ENCODE peak calls at places on chromosomes 11 and 22, in four cellular contexts. One of them, this sample, is unnamed.

GRCh38 chr11:36062796-36063380 is 119.0 kb downstream of the LDLRAD3 start:
- DNase-seq in astrocyte: no peak
- DNase-seq in GM12878: no peak
- DNase-seq in DND-41: no peak
- DNase-seq in this sample: no peak

GRCh38 chr22:30344447-30345200 is 12.1 kb downstream of the SF3A1 start:
- DNase-seq in astrocyte: no peak
- DNase-seq in GM12878: no peak
- DNase-seq in DND-41: no peak
- DNase-seq in this sample: no peak

GRCh38 chr11:832529-833113 is at the start of gene CD151:
- DNase-seq in astrocyte: no peak
- DNase-seq in GM12878: no peak
- DNase-seq in DND-41: no peak
- DNase-seq in this sample: peak; percentile 60

GRCh38 chr11:57476223-57476882 is 16.0 kb downstream of the RTN4RL2 start:
- DNase-seq in astrocyte: no peak
- DNase-seq in GM12878: no peak
- DNase-seq in DND-41: no peak
- DNase-seq in this sample: peak; percentile 43

GRCh38 chr11:115488945-115489344 is 15.3 kb downstream of the CADM1 start:
- DNase-seq in astrocyte: peak; percentile 99
- DNase-seq in GM12878: no peak
- DNase-seq in DND-41: no peak
- DNase-seq in this sample: no peak

GRCh38 chr11:85752890-85753581 is 57.9 kb downstream of the SYTL2 start:
- DNase-seq in astrocyte: no peak
- DNase-seq in GM12878: no peak
- DNase-seq in DND-41: peak; percentile 93
- DNase-seq in this sample: no peak

GRCh38 chr11:44570411-44571155 is 5.1 kb downstream of the CD82 start:
- DNase-seq in astrocyte: no peak
- DNase-seq in GM12878: no peak
- DNase-seq in DND-41: no peak
- DNase-seq in this sample: no peak

GRCh38 chr11:130218501-130218900 is 58.9 kb downstream of the ST14 start:
- DNase-seq in astrocyte: no peak
- DNase-seq in GM12878: no peak
- DNase-seq in DND-41: no peak
- DNase-seq in this sample: no peak

GRCh38 chr11:72229925-72230763 is 5.6 kb downstream of the INPPL1 start:
- DNase-seq in astrocyte: no peak
- DNase-seq in GM12878: no peak
- DNase-seq in DND-41: no peak
- DNase-seq in this sample: no peak

GRCh38 chr11:112719736-112720525 is 241.3 kb upstream of the NCAM1 start:
- DNase-seq in astrocyte: no peak
- DNase-seq in GM12878: no peak
- DNase-seq in DND-41: no peak
- DNase-seq in this sample: no peak

GRCh38 chr22:19554834-19555404 is 30.7 kb upstream of the CLDN5 start:
- DNase-seq in astrocyte: no peak
- DNase-seq in GM12878: no peak
- DNase-seq in DND-41: no peak
- DNase-seq in this sample: peak; percentile 59

GRCh38 chr22:27107824-27108223 is 450.4 kb downstream of the MIAT start:
- DNase-seq in astrocyte: peak; percentile 98
- DNase-seq in GM12878: no peak
- DNase-seq in DND-41: no peak
- DNase-seq in this sample: peak; percentile 25

GRCh38 chr22:47161631-47162030 is 399.2 kb downstream of the TBC1D22A start:
- DNase-seq in astrocyte: no peak
- DNase-seq in GM12878: no peak
- DNase-seq in DND-41: no peak
- DNase-seq in this sample: no peak

GRCh38 chr11:64969209-64969608 is 2.7 kb downstream of the MAJIN start:
- DNase-seq in astrocyte: no peak
- DNase-seq in GM12878: no peak
- DNase-seq in DND-41: no peak
- DNase-seq in this sample: peak; percentile 91

GRCh38 chr11:127943763-127944162 is 643.6 kb downstream of the ETS1 start:
- DNase-seq in astrocyte: peak; percentile 15
- DNase-seq in GM12878: no peak
- DNase-seq in DND-41: no peak
- DNase-seq in this sample: peak; percentile 40

GRCh38 chr11:119626197-119626909 is 102.6 kb downstream of the NECTIN1 start:
- DNase-seq in astrocyte: no peak
- DNase-seq in GM12878: no peak
- DNase-seq in DND-41: no peak
- DNase-seq in this sample: no peak

GRCh38 chr11:65433657-65434056 is 11.1 kb downstream of the NEAT1 start:
- DNase-seq in astrocyte: no peak
- DNase-seq in GM12878: no peak
- DNase-seq in DND-41: no peak
- DNase-seq in this sample: no peak

GRCh38 chr11:57485217-57486007 is 25.1 kb downstream of the RTN4RL2 start:
- DNase-seq in astrocyte: no peak
- DNase-seq in GM12878: no peak
- DNase-seq in DND-41: no peak
- DNase-seq in this sample: no peak

GRCh38 chr11:112770487-112770886 is 190.7 kb upstream of the NCAM1 start:
- DNase-seq in astrocyte: no peak
- DNase-seq in GM12878: no peak
- DNase-seq in DND-41: no peak
- DNase-seq in this sample: no peak

GRCh38 chr22:37690901-37691504 is 4.9 kb downstream of the NOL12 start:
- DNase-seq in astrocyte: no peak
- DNase-seq in GM12878: no peak
- DNase-seq in DND-41: no peak
- DNase-seq in this sample: peak; percentile 14

GRCh38 chr22:49793296-49793695 is 34.4 kb downstream of the BRD1 start:
- DNase-seq in astrocyte: peak; percentile 23
- DNase-seq in GM12878: no peak
- DNase-seq in DND-41: no peak
- DNase-seq in this sample: no peak

GRCh38 chr11:43164831-43165230 is 147.0 kb upstream of the API5 start:
- DNase-seq in astrocyte: no peak
- DNase-seq in GM12878: no peak
- DNase-seq in DND-41: no peak
- DNase-seq in this sample: no peak
- H2AFZ ChIP-seq in astrocyte: no peak overlapping the region
- H2AFZ ChIP-seq in GM12878: no peak overlapping the region
- H2AFZ ChIP-seq in DND-41: no peak overlapping the region
- H2AFZ ChIP-seq in this sample: no peak overlapping the region

GRCh38 chr11:95229199-95230053 is 1.6 kb downstream of the SESN3 start:
- DNase-seq in astrocyte: peak; percentile 25
- DNase-seq in GM12878: no peak
- DNase-seq in DND-41: no peak
- DNase-seq in this sample: no peak
- H2AFZ ChIP-seq in astrocyte: peak overlapping the region; percentile 64
- H2AFZ ChIP-seq in GM12878: no peak overlapping the region
- H2AFZ ChIP-seq in DND-41: no peak overlapping the region
- H2AFZ ChIP-seq in this sample: no peak overlapping the region

DNA sequence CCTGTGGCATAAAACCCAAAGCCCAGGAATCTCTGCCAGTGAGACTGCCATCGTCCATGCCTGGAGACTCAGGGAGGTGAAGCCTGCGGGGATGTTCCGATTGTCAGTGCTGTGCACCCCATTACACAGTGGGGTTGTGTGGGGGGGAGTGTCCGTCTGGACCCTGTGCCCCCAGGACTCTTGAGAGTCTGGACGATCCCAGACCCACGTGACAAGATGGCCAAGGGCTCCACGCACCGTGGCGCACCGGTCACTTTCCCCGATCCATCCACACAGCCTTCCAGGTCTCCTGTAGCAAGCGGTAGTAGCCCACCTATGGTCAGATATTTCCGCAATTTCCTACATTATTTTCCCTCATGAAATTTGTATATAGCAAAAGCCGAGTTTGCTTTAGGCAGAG is 20.9 kb upstream of the NRGN start:
- DNase-seq in astrocyte: no peak
- DNase-seq in GM12878: no peak
- DNase-seq in DND-41: no peak
- DNase-seq in this sample: no peak
- H2AFZ ChIP-seq in astrocyte: no peak overlapping the region
- H2AFZ ChIP-seq in GM12878: no peak overlapping the region
- H2AFZ ChIP-seq in DND-41: no peak overlapping the region
- H2AFZ ChIP-seq in this sample: peak overlapping the region; percentile 92

GRCh38 chr11:95584180-95584579 is 205.4 kb downstream of the FAM76B start:
- DNase-seq in astrocyte: peak; percentile 65
- DNase-seq in GM12878: no peak
- DNase-seq in DND-41: no peak
- DNase-seq in this sample: no peak
- H2AFZ ChIP-seq in astrocyte: no peak overlapping the region
- H2AFZ ChIP-seq in GM12878: no peak overlapping the region
- H2AFZ ChIP-seq in DND-41: no peak overlapping the region
- H2AFZ ChIP-seq in this sample: no peak overlapping the region